ENCODE peak calls at places on chromosome 19, in ten cellular contexts. One of them, this sample, is unnamed. For H3K27me3, the result is how much of the 10 kb centered on the place peaks cover.

GRCh38 chr19:47227347-47228167 is 3.4 kb downstream of the BBC3 start:
- DNase-seq in kidney epithelial cell: peak
- DNase-seq in H7: peak
- DNase-seq in heart right ventricle: peak
- DNase-seq in PC-9: peak
- DNase-seq in aorta: peak
- DNase-seq in effector memory CD4-positive, alpha-beta T cell: peak
- DNase-seq in mammary epithelial cell: peak
- DNase-seq in cardiac muscle cell: peak
- DNase-seq in SK-N-SH: peak
- DNase-seq in this sample: peak

GRCh38 chr19:39413269-39413902 is 917 bp downstream of the PLEKHG2 start:
- DNase-seq in kidney epithelial cell: no peak
- DNase-seq in cardiac muscle cell: peak
- DNase-seq in mammary epithelial cell: no peak
- DNase-seq in PC-9: peak
- DNase-seq in effector memory CD4-positive, alpha-beta T cell: no peak
- DNase-seq in H7: peak
- DNase-seq in aorta: peak
- DNase-seq in heart right ventricle: peak
- DNase-seq in SK-N-SH: peak
- DNase-seq in this sample: peak

GRCh38 chr19:30428856-30429255 is 56.7 kb downstream of the ZNF536 start:
- DNase-seq in mammary epithelial cell: no peak
- DNase-seq in kidney epithelial cell: no peak
- DNase-seq in effector memory CD4-positive, alpha-beta T cell: no peak
- DNase-seq in heart right ventricle: no peak
- DNase-seq in aorta: no peak
- DNase-seq in H7: no peak
- DNase-seq in PC-9: no peak
- DNase-seq in cardiac muscle cell: no peak
- DNase-seq in SK-N-SH: no peak
- DNase-seq in this sample: no peak

GRCh38 chr19:12983561-12984142 is 11.6 kb upstream of the NFIX start:
- DNase-seq in H7: peak
- DNase-seq in PC-9: peak
- DNase-seq in SK-N-SH: peak
- DNase-seq in heart right ventricle: peak
- DNase-seq in mammary epithelial cell: peak
- DNase-seq in aorta: peak
- DNase-seq in effector memory CD4-positive, alpha-beta T cell: peak
- DNase-seq in kidney epithelial cell: no peak
- DNase-seq in cardiac muscle cell: peak
- DNase-seq in this sample: peak

GRCh38 chr19:54316746-54317107 is 3.8 kb upstream of the LILRA5 start:
- DNase-seq in H7: peak
- DNase-seq in mammary epithelial cell: no peak
- DNase-seq in kidney epithelial cell: no peak
- DNase-seq in aorta: peak
- DNase-seq in PC-9: no peak
- DNase-seq in effector memory CD4-positive, alpha-beta T cell: no peak
- DNase-seq in SK-N-SH: no peak
- DNase-seq in cardiac muscle cell: no peak
- DNase-seq in heart right ventricle: no peak
- DNase-seq in this sample: peak

GRCh38 chr19:30606114-30607050 is 234.2 kb downstream of the ZNF536 start:
- DNase-seq in mammary epithelial cell: no peak
- DNase-seq in PC-9: no peak
- DNase-seq in aorta: no peak
- DNase-seq in SK-N-SH: no peak
- DNase-seq in cardiac muscle cell: no peak
- DNase-seq in H7: no peak
- DNase-seq in heart right ventricle: no peak
- DNase-seq in effector memory CD4-positive, alpha-beta T cell: no peak
- DNase-seq in kidney epithelial cell: no peak
- DNase-seq in this sample: no peak

GRCh38 chr19:31054430-31054829 is 294.8 kb downstream of the TSHZ3 start:
- DNase-seq in H7: peak
- DNase-seq in mammary epithelial cell: peak
- DNase-seq in SK-N-SH: peak
- DNase-seq in PC-9: no peak
- DNase-seq in effector memory CD4-positive, alpha-beta T cell: peak
- DNase-seq in kidney epithelial cell: peak
- DNase-seq in heart right ventricle: peak
- DNase-seq in aorta: peak
- DNase-seq in cardiac muscle cell: peak
- DNase-seq in this sample: peak

GRCh38 chr19:56086671-56087430 is 34.2 kb downstream of the ZNF787 start:
- DNase-seq in aorta: no peak
- DNase-seq in effector memory CD4-positive, alpha-beta T cell: no peak
- DNase-seq in SK-N-SH: no peak
- DNase-seq in kidney epithelial cell: no peak
- DNase-seq in cardiac muscle cell: no peak
- DNase-seq in heart right ventricle: no peak
- DNase-seq in H7: peak
- DNase-seq in mammary epithelial cell: no peak
- DNase-seq in PC-9: no peak
- DNase-seq in this sample: peak

GRCh38 chr19:29289020-29289419 is 76.1 kb upstream of the UQCRFS1 start:
- DNase-seq in H7: no peak
- DNase-seq in kidney epithelial cell: no peak
- DNase-seq in heart right ventricle: no peak
- DNase-seq in effector memory CD4-positive, alpha-beta T cell: no peak
- DNase-seq in SK-N-SH: no peak
- DNase-seq in mammary epithelial cell: no peak
- DNase-seq in PC-9: no peak
- DNase-seq in cardiac muscle cell: no peak
- DNase-seq in aorta: no peak
- DNase-seq in this sample: no peak

GRCh38 chr19:52991021-52991420 is 22.7 kb upstream of the ERVV-1 start:
- DNase-seq in PC-9: peak
- DNase-seq in aorta: no peak
- DNase-seq in effector memory CD4-positive, alpha-beta T cell: no peak
- DNase-seq in kidney epithelial cell: no peak
- DNase-seq in heart right ventricle: no peak
- DNase-seq in H7: no peak
- DNase-seq in cardiac muscle cell: no peak
- DNase-seq in SK-N-SH: no peak
- DNase-seq in mammary epithelial cell: no peak
- DNase-seq in this sample: no peak
- H3K27me3 ChIP-seq in PC-9: under half
- H3K27me3 ChIP-seq in aorta: under half
- H3K27me3 ChIP-seq in effector memory CD4-positive, alpha-beta T cell: under half
- H3K27me3 ChIP-seq in kidney epithelial cell: under half
- H3K27me3 ChIP-seq in heart right ventricle: under half
- H3K27me3 ChIP-seq in H7: under half
- H3K27me3 ChIP-seq in cardiac muscle cell: under half
- H3K27me3 ChIP-seq in SK-N-SH: under half
- H3K27me3 ChIP-seq in mammary epithelial cell: under half
- H3K27me3 ChIP-seq in this sample: under half

GRCh38 chr19:1168562-1168873 is 5.5 kb downstream of the SBNO2 start:
- DNase-seq in kidney epithelial cell: no peak
- DNase-seq in heart right ventricle: no peak
- DNase-seq in PC-9: no peak
- DNase-seq in mammary epithelial cell: no peak
- DNase-seq in cardiac muscle cell: no peak
- DNase-seq in effector memory CD4-positive, alpha-beta T cell: no peak
- DNase-seq in aorta: no peak
- DNase-seq in H7: no peak
- DNase-seq in SK-N-SH: no peak
- DNase-seq in this sample: no peak

GRCh38 chr19:1170938-1171754 is 2.9 kb downstream of the SBNO2 start:
- DNase-seq in SK-N-SH: no peak
- DNase-seq in effector memory CD4-positive, alpha-beta T cell: no peak
- DNase-seq in PC-9: no peak
- DNase-seq in aorta: no peak
- DNase-seq in mammary epithelial cell: peak
- DNase-seq in cardiac muscle cell: no peak
- DNase-seq in H7: no peak
- DNase-seq in kidney epithelial cell: no peak
- DNase-seq in heart right ventricle: no peak
- DNase-seq in this sample: no peak

GRCh38 chr19:1169921-1170885 is 3.9 kb downstream of the SBNO2 start:
- DNase-seq in aorta: no peak
- DNase-seq in H7: no peak
- DNase-seq in kidney epithelial cell: no peak
- DNase-seq in mammary epithelial cell: peak
- DNase-seq in heart right ventricle: no peak
- DNase-seq in effector memory CD4-positive, alpha-beta T cell: no peak
- DNase-seq in PC-9: peak
- DNase-seq in cardiac muscle cell: no peak
- DNase-seq in SK-N-SH: peak
- DNase-seq in this sample: no peak

GRCh38 chr19:1167687-1168561 is 6.1 kb downstream of the SBNO2 start:
- DNase-seq in cardiac muscle cell: no peak
- DNase-seq in H7: no peak
- DNase-seq in effector memory CD4-positive, alpha-beta T cell: no peak
- DNase-seq in PC-9: peak
- DNase-seq in mammary epithelial cell: no peak
- DNase-seq in kidney epithelial cell: no peak
- DNase-seq in SK-N-SH: no peak
- DNase-seq in aorta: no peak
- DNase-seq in heart right ventricle: no peak
- DNase-seq in this sample: no peak

GRCh38 chr19:1168877-1169791 is 4.9 kb downstream of the SBNO2 start:
- DNase-seq in aorta: no peak
- DNase-seq in PC-9: peak
- DNase-seq in kidney epithelial cell: no peak
- DNase-seq in effector memory CD4-positive, alpha-beta T cell: no peak
- DNase-seq in heart right ventricle: no peak
- DNase-seq in cardiac muscle cell: no peak
- DNase-seq in H7: peak
- DNase-seq in SK-N-SH: no peak
- DNase-seq in mammary epithelial cell: peak
- DNase-seq in this sample: no peak
- H3K4me3 ChIP-seq in aorta: no peak
- H3K4me3 ChIP-seq in PC-9: peak
- H3K4me3 ChIP-seq in kidney epithelial cell: peak
- H3K4me3 ChIP-seq in effector memory CD4-positive, alpha-beta T cell: no peak
- H3K4me3 ChIP-seq in heart right ventricle: no peak
- H3K4me3 ChIP-seq in cardiac muscle cell: no peak
- H3K4me3 ChIP-seq in H7: no peak
- H3K4me3 ChIP-seq in SK-N-SH: peak
- H3K4me3 ChIP-seq in mammary epithelial cell: peak
- H3K4me3 ChIP-seq in this sample: no peak

GRCh38 chr19:18611327-18612050 is 1.2 kb upstream of the TMEM59L start:
- DNase-seq in SK-N-SH: peak
- DNase-seq in H7: peak
- DNase-seq in aorta: no peak
- DNase-seq in PC-9: no peak
- DNase-seq in effector memory CD4-positive, alpha-beta T cell: no peak
- DNase-seq in heart right ventricle: no peak
- DNase-seq in mammary epithelial cell: no peak
- DNase-seq in kidney epithelial cell: no peak
- DNase-seq in cardiac muscle cell: no peak
- DNase-seq in this sample: peak

GRCh38 chr19:18612051-18612771 is 459 bp upstream of the TMEM59L start:
- DNase-seq in H7: peak
- DNase-seq in heart right ventricle: no peak
- DNase-seq in PC-9: no peak
- DNase-seq in mammary epithelial cell: no peak
- DNase-seq in kidney epithelial cell: no peak
- DNase-seq in aorta: no peak
- DNase-seq in effector memory CD4-positive, alpha-beta T cell: no peak
- DNase-seq in SK-N-SH: no peak
- DNase-seq in cardiac muscle cell: no peak
- DNase-seq in this sample: no peak

GRCh38 chr19:18609717-18610051 is 3.0 kb upstream of the TMEM59L start:
- DNase-seq in effector memory CD4-positive, alpha-beta T cell: no peak
- DNase-seq in kidney epithelial cell: no peak
- DNase-seq in mammary epithelial cell: no peak
- DNase-seq in heart right ventricle: no peak
- DNase-seq in aorta: no peak
- DNase-seq in PC-9: no peak
- DNase-seq in H7: no peak
- DNase-seq in cardiac muscle cell: no peak
- DNase-seq in SK-N-SH: peak
- DNase-seq in this sample: no peak

GRCh38 chr19:18610245-18610555 is 2.5 kb upstream of the TMEM59L start:
- DNase-seq in aorta: no peak
- DNase-seq in H7: peak
- DNase-seq in SK-N-SH: peak
- DNase-seq in heart right ventricle: no peak
- DNase-seq in kidney epithelial cell: no peak
- DNase-seq in PC-9: peak
- DNase-seq in mammary epithelial cell: no peak
- DNase-seq in effector memory CD4-positive, alpha-beta T cell: no peak
- DNase-seq in cardiac muscle cell: no peak
- DNase-seq in this sample: peak

GRCh38 chr19:18610556-18611326 is 1.9 kb upstream of the TMEM59L start:
- DNase-seq in kidney epithelial cell: no peak
- DNase-seq in mammary epithelial cell: no peak
- DNase-seq in PC-9: no peak
- DNase-seq in heart right ventricle: no peak
- DNase-seq in H7: peak
- DNase-seq in effector memory CD4-positive, alpha-beta T cell: no peak
- DNase-seq in cardiac muscle cell: no peak
- DNase-seq in aorta: no peak
- DNase-seq in SK-N-SH: peak
- DNase-seq in this sample: peak
- H3K27me3 ChIP-seq in kidney epithelial cell: half or more
- H3K27me3 ChIP-seq in mammary epithelial cell: half or more
- H3K27me3 ChIP-seq in PC-9: half or more
- H3K27me3 ChIP-seq in heart right ventricle: half or more
- H3K27me3 ChIP-seq in H7: half or more
- H3K27me3 ChIP-seq in effector memory CD4-positive, alpha-beta T cell: half or more
- H3K27me3 ChIP-seq in cardiac muscle cell: half or more
- H3K27me3 ChIP-seq in aorta: under half
- H3K27me3 ChIP-seq in SK-N-SH: half or more
- H3K27me3 ChIP-seq in this sample: half or more

GRCh38 chr19:17405250-17406038 is at the start of gene BST2:
- DNase-seq in mammary epithelial cell: no peak
- DNase-seq in cardiac muscle cell: peak
- DNase-seq in effector memory CD4-positive, alpha-beta T cell: peak
- DNase-seq in heart right ventricle: peak
- DNase-seq in H7: peak
- DNase-seq in PC-9: peak
- DNase-seq in aorta: peak
- DNase-seq in kidney epithelial cell: peak
- DNase-seq in SK-N-SH: peak
- DNase-seq in this sample: peak

GRCh38 chr19:17404621-17405249 is 695 bp downstream of the BST2 start:
- DNase-seq in kidney epithelial cell: no peak
- DNase-seq in heart right ventricle: no peak
- DNase-seq in aorta: no peak
- DNase-seq in PC-9: no peak
- DNase-seq in cardiac muscle cell: no peak
- DNase-seq in mammary epithelial cell: no peak
- DNase-seq in SK-N-SH: peak
- DNase-seq in H7: no peak
- DNase-seq in effector memory CD4-positive, alpha-beta T cell: no peak
- DNase-seq in this sample: no peak

GRCh38 chr19:17404015-17404414 is 1.4 kb downstream of the BST2 start:
- DNase-seq in cardiac muscle cell: no peak
- DNase-seq in effector memory CD4-positive, alpha-beta T cell: no peak
- DNase-seq in kidney epithelial cell: no peak
- DNase-seq in PC-9: no peak
- DNase-seq in SK-N-SH: no peak
- DNase-seq in aorta: no peak
- DNase-seq in heart right ventricle: no peak
- DNase-seq in H7: peak
- DNase-seq in mammary epithelial cell: no peak
- DNase-seq in this sample: peak

GRCh38 chr19:17406039-17406886 is 833 bp upstream of the BST2 start:
- DNase-seq in SK-N-SH: peak
- DNase-seq in H7: peak
- DNase-seq in kidney epithelial cell: no peak
- DNase-seq in cardiac muscle cell: no peak
- DNase-seq in effector memory CD4-positive, alpha-beta T cell: no peak
- DNase-seq in mammary epithelial cell: peak
- DNase-seq in PC-9: no peak
- DNase-seq in heart right ventricle: no peak
- DNase-seq in aorta: no peak
- DNase-seq in this sample: no peak

GRCh38 chr19:17406887-17407196 is 1.4 kb upstream of the BST2 start:
- DNase-seq in heart right ventricle: no peak
- DNase-seq in effector memory CD4-positive, alpha-beta T cell: no peak
- DNase-seq in PC-9: no peak
- DNase-seq in aorta: no peak
- DNase-seq in mammary epithelial cell: no peak
- DNase-seq in H7: no peak
- DNase-seq in kidney epithelial cell: no peak
- DNase-seq in SK-N-SH: no peak
- DNase-seq in cardiac muscle cell: no peak
- DNase-seq in this sample: no peak
- H3K4me3 ChIP-seq in heart right ventricle: peak
- H3K4me3 ChIP-seq in effector memory CD4-positive, alpha-beta T cell: peak
- H3K4me3 ChIP-seq in PC-9: no peak
- H3K4me3 ChIP-seq in aorta: no peak
- H3K4me3 ChIP-seq in mammary epithelial cell: no peak
- H3K4me3 ChIP-seq in H7: no peak
- H3K4me3 ChIP-seq in kidney epithelial cell: no peak
- H3K4me3 ChIP-seq in SK-N-SH: no peak
- H3K4me3 ChIP-seq in cardiac muscle cell: no peak
- H3K4me3 ChIP-seq in this sample: peak

This sample was measured in endodermal cell.